ENCODE peak calls at places on chromosomes 3 and 15, in five cellular contexts. One of them, this sample, is unnamed.

GRCh38 chr3:16122155-16122554 is 52.3 kb upstream of the GALNT15 start:
- DNase-seq in Peyer's patch: no peak
- DNase-seq in K562: no peak
- DNase-seq in body of pancreas: no peak
- DNase-seq in esophagus squamous epithelium: no peak
- DNase-seq in this sample: no peak

GRCh38 chr3:122589297-122589696 is 11.8 kb downstream of the PARP15 start:
- DNase-seq in Peyer's patch: no peak
- DNase-seq in K562: no peak
- DNase-seq in body of pancreas: no peak
- DNase-seq in esophagus squamous epithelium: no peak
- DNase-seq in this sample: no peak

GRCh38 chr3:30428251-30428650 is 178.2 kb upstream of the TGFBR2 start:
- DNase-seq in Peyer's patch: no peak
- DNase-seq in K562: no peak
- DNase-seq in body of pancreas: no peak
- DNase-seq in esophagus squamous epithelium: no peak
- DNase-seq in this sample: no peak

GRCh38 chr3:100443690-100444089 is 42.4 kb downstream of the LNP1 start:
- DNase-seq in Peyer's patch: no peak
- DNase-seq in K562: no peak
- DNase-seq in body of pancreas: no peak
- DNase-seq in esophagus squamous epithelium: no peak
- DNase-seq in this sample: no peak

GRCh38 chr3:48926425-48927392 is 8.1 kb downstream of the ARIH2 start:
- DNase-seq in Peyer's patch: no peak
- DNase-seq in K562: no peak
- DNase-seq in body of pancreas: no peak
- DNase-seq in esophagus squamous epithelium: no peak
- DNase-seq in this sample: peak; percentile 40

GRCh38 chr3:37627951-37628620 is 233.6 kb upstream of the CTDSPL start:
- DNase-seq in Peyer's patch: no peak
- DNase-seq in K562: no peak
- DNase-seq in body of pancreas: no peak
- DNase-seq in esophagus squamous epithelium: no peak
- DNase-seq in this sample: no peak

GRCh38 chr3:107235193-107235922 is 141.9 kb upstream of the CCDC54 start:
- DNase-seq in Peyer's patch: no peak
- DNase-seq in K562: no peak
- DNase-seq in body of pancreas: no peak
- DNase-seq in esophagus squamous epithelium: no peak
- DNase-seq in this sample: no peak

GRCh38 chr3:463793-464192 is 267.2 kb downstream of the CHL1 start:
- DNase-seq in Peyer's patch: peak; percentile 38
- DNase-seq in K562: no peak
- DNase-seq in body of pancreas: no peak
- DNase-seq in esophagus squamous epithelium: no peak
- DNase-seq in this sample: no peak

GRCh38 chr3:46928297-46928696 is 48.2 kb downstream of the CCDC12 start:
- DNase-seq in Peyer's patch: no peak
- DNase-seq in K562: no peak
- DNase-seq in body of pancreas: no peak
- DNase-seq in esophagus squamous epithelium: no peak
- DNase-seq in this sample: no peak

GRCh38 chr3:11703185-11703584 is 59.5 kb upstream of the VGLL4 start:
- DNase-seq in Peyer's patch: no peak
- DNase-seq in K562: no peak
- DNase-seq in body of pancreas: no peak
- DNase-seq in esophagus squamous epithelium: no peak
- DNase-seq in this sample: no peak

GRCh38 chr15:48355377-48355776 is 24.1 kb downstream of the DUT start:
- DNase-seq in Peyer's patch: no peak
- DNase-seq in K562: no peak
- DNase-seq in body of pancreas: no peak
- DNase-seq in esophagus squamous epithelium: no peak
- DNase-seq in this sample: no peak

GRCh38 chr3:71723452-71724170 is 1.6 kb downstream of the EIF4E3 start:
- DNase-seq in Peyer's patch: peak; percentile 31
- DNase-seq in K562: no peak
- DNase-seq in body of pancreas: no peak
- DNase-seq in esophagus squamous epithelium: no peak
- DNase-seq in this sample: no peak

GRCh38 chr3:24202071-24202470 is 257.0 kb downstream of the NR1D2 start:
- DNase-seq in Peyer's patch: no peak
- DNase-seq in K562: no peak
- DNase-seq in body of pancreas: no peak
- DNase-seq in esophagus squamous epithelium: no peak
- DNase-seq in this sample: no peak

GRCh38 chr15:45648521-45649200 is 13.8 kb downstream of the SQOR start:
- DNase-seq in Peyer's patch: no peak
- DNase-seq in K562: no peak
- DNase-seq in body of pancreas: peak; percentile 76
- DNase-seq in esophagus squamous epithelium: no peak
- DNase-seq in this sample: peak; percentile 64

GRCh38 chr3:111947179-111947727 is 31.6 kb upstream of the ABHD10 start:
- DNase-seq in Peyer's patch: no peak
- DNase-seq in K562: no peak
- DNase-seq in body of pancreas: no peak
- DNase-seq in esophagus squamous epithelium: no peak
- DNase-seq in this sample: no peak

GRCh38 chr3:18438586-18438985 is 13.4 kb upstream of the SATB1 start:
- DNase-seq in Peyer's patch: peak; percentile 64
- DNase-seq in K562: no peak
- DNase-seq in body of pancreas: no peak
- DNase-seq in esophagus squamous epithelium: no peak
- DNase-seq in this sample: no peak

GRCh38 chr15:78979456-78980320 is 34.8 kb upstream of the CTSH start:
- DNase-seq in Peyer's patch: peak; percentile 47
- DNase-seq in K562: peak; percentile 70
- DNase-seq in body of pancreas: peak; percentile 84
- DNase-seq in esophagus squamous epithelium: no peak
- DNase-seq in this sample: peak; percentile 69

GRCh38 chr15:39462691-39463090 is 118.2 kb upstream of the THBS1 start:
- DNase-seq in Peyer's patch: no peak
- DNase-seq in K562: no peak
- DNase-seq in body of pancreas: no peak
- DNase-seq in esophagus squamous epithelium: no peak
- DNase-seq in this sample: no peak

GRCh38 chr15:71962537-71962936 is 152.2 kb downstream of the NR2E3 start:
- DNase-seq in Peyer's patch: no peak
- DNase-seq in K562: no peak
- DNase-seq in body of pancreas: no peak
- DNase-seq in esophagus squamous epithelium: no peak
- DNase-seq in this sample: no peak

GRCh38 chr3:55486101-55486856 is 827 bp downstream of the WNT5A start:
- DNase-seq in Peyer's patch: no peak
- DNase-seq in K562: no peak
- DNase-seq in body of pancreas: peak; percentile 82
- DNase-seq in esophagus squamous epithelium: no peak
- DNase-seq in this sample: peak; percentile 86
- TF ChIP-seq POLR2A in Peyer's patch: no peak
- TF ChIP-seq POLR2A in K562: no peak
- TF ChIP-seq POLR2A in body of pancreas: peak; percentile 54
- TF ChIP-seq POLR2A in esophagus squamous epithelium: no peak
- TF ChIP-seq POLR2A in this sample: no peak

GRCh38 chr15:70197945-70198361 is 100.2 kb upstream of the TLE3 start:
- DNase-seq in Peyer's patch: no peak
- DNase-seq in K562: no peak
- DNase-seq in body of pancreas: no peak
- DNase-seq in esophagus squamous epithelium: no peak
- DNase-seq in this sample: no peak

GRCh38 chr15:70195808-70196304 is 98.1 kb upstream of the TLE3 start:
- DNase-seq in Peyer's patch: peak; percentile 21
- DNase-seq in K562: peak; percentile 43
- DNase-seq in body of pancreas: peak; percentile 92
- DNase-seq in esophagus squamous epithelium: no peak
- DNase-seq in this sample: peak; percentile 95

GRCh38 chr15:70197318-70197944 is 99.7 kb upstream of the TLE3 start:
- DNase-seq in Peyer's patch: no peak
- DNase-seq in K562: no peak
- DNase-seq in body of pancreas: no peak
- DNase-seq in esophagus squamous epithelium: no peak
- DNase-seq in this sample: no peak

GRCh38 chr15:70195171-70195807 is 97.6 kb upstream of the TLE3 start:
- DNase-seq in Peyer's patch: no peak
- DNase-seq in K562: no peak
- DNase-seq in body of pancreas: no peak
- DNase-seq in esophagus squamous epithelium: no peak
- DNase-seq in this sample: no peak

DNA sequence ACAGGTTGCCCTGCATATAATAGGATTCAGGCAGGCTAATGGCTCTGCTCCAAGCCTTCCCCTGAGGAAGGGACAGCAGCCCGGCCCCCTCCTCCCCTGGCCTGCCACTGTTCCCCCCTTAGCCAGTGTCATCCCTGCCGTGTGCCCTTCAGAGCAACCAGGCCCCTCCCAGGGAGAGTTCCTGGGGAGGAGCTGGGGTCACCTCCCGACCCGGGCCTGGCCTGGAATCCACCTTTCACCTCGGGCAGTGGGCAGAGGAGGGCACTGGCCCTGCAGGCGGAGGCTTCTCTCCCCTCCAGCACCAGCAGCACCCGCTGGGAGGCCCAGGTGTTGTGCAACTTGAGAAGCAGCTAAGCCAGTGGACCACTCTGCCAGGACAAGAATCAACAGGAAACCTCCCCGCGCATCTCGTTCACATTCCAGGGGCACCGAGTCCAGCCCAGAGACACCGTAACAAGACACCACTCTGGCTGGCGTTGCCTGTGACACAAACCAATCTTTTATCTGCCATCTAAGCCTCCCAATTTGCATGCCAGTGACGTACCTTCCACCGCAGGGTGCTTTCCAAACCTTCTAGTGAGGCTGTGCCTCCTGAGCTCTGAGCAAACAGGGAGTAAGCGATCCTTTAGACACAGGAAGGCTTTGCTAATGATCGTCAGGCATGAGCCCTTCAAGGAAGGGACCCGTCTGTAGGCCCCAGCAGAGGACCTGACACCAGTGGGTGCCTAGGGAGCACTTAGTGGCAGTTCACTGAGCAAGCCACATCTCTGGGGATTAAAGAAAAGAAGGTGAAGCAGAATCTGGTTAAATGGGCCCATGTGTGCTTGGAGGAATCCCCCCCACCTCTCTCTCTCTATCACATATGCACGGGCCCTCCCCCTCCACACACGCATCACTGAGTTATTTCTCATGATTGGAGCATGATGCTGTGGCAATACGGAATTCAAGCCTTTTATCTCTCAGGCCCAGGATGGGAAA is 98.9 kb upstream of the TLE3 start:
- DNase-seq in Peyer's patch: peak; percentile 59
- DNase-seq in K562: no peak
- DNase-seq in body of pancreas: peak; percentile 77
- DNase-seq in esophagus squamous epithelium: peak; percentile 12
- DNase-seq in this sample: peak; percentile 97
- TF ChIP-seq POLR2A in Peyer's patch: no peak
- TF ChIP-seq POLR2A in K562: no peak
- TF ChIP-seq POLR2A in body of pancreas: peak; percentile 8
- TF ChIP-seq POLR2A in esophagus squamous epithelium: no peak
- TF ChIP-seq POLR2A in this sample: peak; percentile 56

DNA sequence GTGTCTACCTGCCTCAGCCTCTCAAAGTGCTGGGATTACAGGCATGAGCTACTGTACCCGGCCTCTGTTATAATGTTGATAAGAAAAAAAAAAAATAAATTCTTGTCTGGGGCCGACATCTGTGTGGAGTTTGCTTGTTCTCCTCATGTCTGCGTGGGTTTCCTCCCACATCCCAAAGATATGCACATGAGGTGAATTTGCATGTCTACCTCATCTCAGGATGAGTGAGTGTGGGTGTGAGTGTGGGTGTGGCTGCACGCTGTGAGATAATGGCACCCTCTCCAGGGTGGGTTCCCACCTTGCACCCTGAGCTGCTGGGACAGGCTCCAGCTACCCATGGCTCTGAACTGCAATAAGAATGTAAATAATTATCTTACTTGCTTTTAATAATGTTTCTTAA is 25.9 kb upstream of the UACA start:
- DNase-seq in Peyer's patch: no peak
- DNase-seq in K562: no peak
- DNase-seq in body of pancreas: no peak
- DNase-seq in esophagus squamous epithelium: no peak
- DNase-seq in this sample: no peak
- TF ChIP-seq POLR2A in Peyer's patch: no peak
- TF ChIP-seq POLR2A in K562: no peak
- TF ChIP-seq POLR2A in body of pancreas: no peak
- TF ChIP-seq POLR2A in esophagus squamous epithelium: no peak
- TF ChIP-seq POLR2A in this sample: no peak

GRCh38 chr3:125990253-125990970 is 21.4 kb downstream of the ROPN1B start:
- DNase-seq in Peyer's patch: peak; percentile 78
- DNase-seq in K562: peak; percentile 50
- DNase-seq in body of pancreas: peak; percentile 94
- DNase-seq in esophagus squamous epithelium: peak; percentile 44
- DNase-seq in this sample: peak; percentile 83
- TF ChIP-seq POLR2A in Peyer's patch: peak; percentile 27
- TF ChIP-seq POLR2A in K562: peak; percentile 46
- TF ChIP-seq POLR2A in body of pancreas: peak; percentile 76
- TF ChIP-seq POLR2A in esophagus squamous epithelium: no peak
- TF ChIP-seq POLR2A in this sample: peak; percentile 76

GRCh38 chr3:95120921-95121320 is 1058.1 kb downstream of the NSUN3 start:
- DNase-seq in Peyer's patch: no peak
- DNase-seq in K562: no peak
- DNase-seq in body of pancreas: no peak
- DNase-seq in esophagus squamous epithelium: no peak
- DNase-seq in this sample: no peak
- TF ChIP-seq POLR2A in Peyer's patch: no peak
- TF ChIP-seq POLR2A in K562: no peak
- TF ChIP-seq POLR2A in body of pancreas: no peak
- TF ChIP-seq POLR2A in esophagus squamous epithelium: no peak
- TF ChIP-seq POLR2A in this sample: no peak

GRCh38 chr15:76439542-76439941 is 103.0 kb downstream of the ISL2 start:
- DNase-seq in Peyer's patch: no peak
- DNase-seq in K562: no peak
- DNase-seq in body of pancreas: no peak
- DNase-seq in esophagus squamous epithelium: no peak
- DNase-seq in this sample: peak; percentile 24
- TF ChIP-seq POLR2A in Peyer's patch: no peak
- TF ChIP-seq POLR2A in K562: no peak
- TF ChIP-seq POLR2A in body of pancreas: no peak
- TF ChIP-seq POLR2A in esophagus squamous epithelium: no peak
- TF ChIP-seq POLR2A in this sample: no peak

GRCh38 chr15:96331942-96332853 is 1.7 kb downstream of the NR2F2 start:
- DNase-seq in Peyer's patch: no peak
- DNase-seq in K562: no peak
- DNase-seq in body of pancreas: peak; percentile 75
- DNase-seq in esophagus squamous epithelium: no peak
- DNase-seq in this sample: peak; percentile 79

GRCh38 chr15:96329403-96329981 is 1.0 kb upstream of the NR2F2 start:
- DNase-seq in Peyer's patch: no peak
- DNase-seq in K562: no peak
- DNase-seq in body of pancreas: no peak
- DNase-seq in esophagus squamous epithelium: no peak
- DNase-seq in this sample: no peak

GRCh38 chr15:96330064-96330449 is 443 bp upstream of the NR2F2 start:
- DNase-seq in Peyer's patch: no peak
- DNase-seq in K562: no peak
- DNase-seq in body of pancreas: no peak
- DNase-seq in esophagus squamous epithelium: no peak
- DNase-seq in this sample: no peak

GRCh38 chr15:96331141-96331941 is 841 bp downstream of the NR2F2 start:
- DNase-seq in Peyer's patch: no peak
- DNase-seq in K562: peak; percentile 40
- DNase-seq in body of pancreas: peak; percentile 22
- DNase-seq in esophagus squamous epithelium: no peak
- DNase-seq in this sample: peak; percentile 41

GRCh38 chr15:96330450-96331140 is at the start of gene NR2F2:
- DNase-seq in Peyer's patch: peak; percentile 44
- DNase-seq in K562: peak; percentile 93
- DNase-seq in body of pancreas: peak; percentile 99
- DNase-seq in esophagus squamous epithelium: peak; percentile 47
- DNase-seq in this sample: peak; percentile 98
- TF ChIP-seq POLR2A in Peyer's patch: peak; percentile 94
- TF ChIP-seq POLR2A in K562: peak; percentile 86
- TF ChIP-seq POLR2A in body of pancreas: peak; percentile 98
- TF ChIP-seq POLR2A in esophagus squamous epithelium: peak; percentile 26
- TF ChIP-seq POLR2A in this sample: peak; percentile 18

This sample was measured in thyroid gland.